ENCODE peak calls at places on chromosome 14, in seven cellular contexts. Z, J, F, O, H, T and M are unnamed samples.

GRCh38 chr14:70181276-70181675 is 7.5 kb downstream of the SLC8A3 start:
- DNase-seq in Z (no peak), J (no peak), F (no peak), O (no peak), H (no peak), T (no peak), M (no peak)

GRCh38 chr14:32559595-32559994 is 230.5 kb downstream of the AKAP6 start:
- DNase-seq in Z (no peak), J (no peak), F (no peak), O (no peak), H (no peak), T (no peak), M (no peak)

GRCh38 chr14:100278702-100279101 is 27.5 kb downstream of the SLC25A29 start:
- DNase-seq in Z (no peak), J (no peak), F (no peak), O (peak; percentile 19), H (no peak), T (peak; percentile 54), M (no peak)

GRCh38 chr14:67831122-67831521 is 11.5 kb downstream of the RAD51B start:
- DNase-seq in Z (no peak), J (no peak), F (no peak), O (no peak), H (no peak), T (no peak), M (no peak)

GRCh38 chr14:46259536-46259935 is 392.0 kb downstream of the RPL10L start:
- DNase-seq in Z (peak; percentile 2), J (peak; percentile 1), F (no peak), O (no peak), H (peak; percentile 10), T (peak; percentile 10), M (no peak)

GRCh38 chr14:90530523-90530922 is 133.7 kb downstream of the CALM1 start:
- DNase-seq in Z (no peak), J (no peak), F (no peak), O (no peak), H (no peak), T (no peak), M (no peak)

GRCh38 chr14:92973265-92973797 is 50.4 kb downstream of the CHGA start:
- DNase-seq in Z (peak; percentile 94), J (peak; percentile 32), F (no peak), O (peak; percentile 50), H (peak; percentile 62), T (peak; percentile 18), M (peak; percentile 69)

GRCh38 chr14:21405097-21405496 is 21.3 kb upstream of the SUPT16H start:
- DNase-seq in Z (no peak), J (no peak), F (no peak), O (no peak), H (no peak), T (no peak), M (no peak)

GRCh38 chr14:97538749-97539388 is 741.7 kb downstream of the VRK1 start:
- DNase-seq in Z (no peak), J (no peak), F (no peak), O (no peak), H (no peak), T (no peak), M (no peak)

GRCh38 chr14:68667313-68667791 is 125.5 kb downstream of the ZFP36L1 start:
- DNase-seq in Z (no peak), J (no peak), F (no peak), O (no peak), H (no peak), T (no peak), M (no peak)

GRCh38 chr14:70189678-70190077 is 927 bp upstream of the SLC8A3 start:
- DNase-seq in Z (peak; percentile 29), J (no peak), F (no peak), O (no peak), H (no peak), T (peak; percentile 19), M (no peak)

GRCh38 chr14:71967709-71968108 is 35.5 kb downstream of the RGS6 start:
- DNase-seq in Z (no peak), J (no peak), F (no peak), O (no peak), H (no peak), T (peak; percentile 42), M (no peak)

GRCh38 chr14:79602742-79603141 is 608.6 kb downstream of the DIO2 start:
- DNase-seq in Z (no peak), J (no peak), F (no peak), O (no peak), H (no peak), T (no peak), M (no peak)

GRCh38 chr14:72607386-72608125 is 286.3 kb downstream of the DPF3 start:
- DNase-seq in Z (no peak), J (no peak), F (peak; percentile 21), O (no peak), H (no peak), T (no peak), M (no peak)

GRCh38 chr14:74211945-74212580 is 27.2 kb upstream of the VSX2 start:
- DNase-seq in Z (no peak), J (no peak), F (no peak), O (no peak), H (no peak), T (no peak), M (no peak)

GRCh38 chr14:103288076-103288766 is 45.8 kb upstream of the EIF5 start:
- DNase-seq in Z (peak; percentile 45), J (no peak), F (no peak), O (no peak), H (no peak), T (no peak), M (no peak)

GRCh38 chr14:36009643-36010042 is 166.9 kb downstream of the PTCSC3 start:
- DNase-seq in Z (no peak), J (no peak), F (no peak), O (no peak), H (no peak), T (no peak), M (no peak)

GRCh38 chr14:105199093-105199492 is 18.0 kb upstream of the NUDT14 start:
- DNase-seq in Z (no peak), J (no peak), F (no peak), O (no peak), H (no peak), T (no peak), M (no peak)

GRCh38 chr14:105198588-105198987 is 17.5 kb upstream of the NUDT14 start:
- DNase-seq in Z (peak; percentile 79), J (no peak), F (no peak), O (no peak), H (no peak), T (no peak), M (no peak)

GRCh38 chr14:105200641-105201040 is 19.5 kb upstream of the NUDT14 start:
- DNase-seq in Z (no peak), J (no peak), F (no peak), O (no peak), H (no peak), T (no peak), M (no peak)

GRCh38 chr14:105201156-105201927 is 20.2 kb upstream of the NUDT14 start:
- DNase-seq in Z (peak; percentile 90), J (no peak), F (no peak), O (no peak), H (no peak), T (no peak), M (no peak)

DNA sequence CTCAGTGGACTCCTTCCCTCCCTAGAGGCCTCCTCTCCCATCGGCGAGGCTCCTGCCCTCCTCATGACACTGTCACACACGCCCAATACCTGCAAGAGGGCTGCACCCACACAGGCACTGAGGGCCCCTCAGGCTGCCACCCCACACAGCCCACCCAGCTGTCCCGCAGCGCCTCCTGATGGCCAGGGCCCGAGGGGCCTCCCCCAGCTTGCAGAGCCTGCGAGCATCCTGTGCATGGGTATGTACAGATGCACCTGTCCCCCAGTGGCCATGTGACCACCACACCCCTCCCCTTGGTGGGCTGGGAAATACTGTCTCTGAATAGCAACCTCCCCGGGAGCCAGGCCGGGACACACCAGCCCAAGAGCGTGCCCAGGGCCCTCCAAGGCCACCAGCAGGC is 19.0 kb upstream of the NUDT14 start:
- DNase-seq in Z (no peak), J (no peak), F (no peak), O (no peak), H (no peak), T (peak; percentile 30), M (no peak)
- H3K4me3 ChIP-seq in Z (no peak overlapping the region), J (no peak overlapping the region), F (no peak overlapping the region), O (no peak overlapping the region), H (no peak overlapping the region), T (no peak overlapping the region), M (no peak overlapping the region)

GRCh38 chr14:94483729-94484275 is 7.8 kb upstream of the SERPINA9 start:
- DNase-seq in Z (no peak), J (no peak), F (no peak), O (no peak), H (no peak), T (no peak), M (no peak)
- H3K4me3 ChIP-seq in Z (no peak overlapping the region), J (no peak overlapping the region), F (no peak overlapping the region), O (no peak overlapping the region), H (no peak overlapping the region), T (no peak overlapping the region), M (no peak overlapping the region)

GRCh38 chr14:77105554-77105953 is 7.5 kb downstream of the CIPC start:
- DNase-seq in Z (no peak), J (no peak), F (no peak), O (no peak), H (no peak), T (no peak), M (no peak)
- H3K4me3 ChIP-seq in Z (no peak overlapping the region), J (no peak overlapping the region), F (no peak overlapping the region), O (no peak overlapping the region), H (no peak overlapping the region), T (no peak overlapping the region), M (no peak overlapping the region)

GRCh38 chr14:101561897-101562490 is 699 bp downstream of the DIO3 start:
- DNase-seq in Z (no peak), J (no peak), F (no peak), O (no peak), H (no peak), T (no peak), M (no peak)

GRCh38 chr14:101559250-101559623 is 2.1 kb upstream of the DIO3 start:
- DNase-seq in Z (no peak), J (no peak), F (no peak), O (no peak), H (no peak), T (no peak), M (no peak)

GRCh38 chr14:101559624-101560533 is 1.4 kb upstream of the DIO3 start:
- DNase-seq in Z (peak; percentile 95), J (no peak), F (no peak), O (no peak), H (peak; percentile 59), T (no peak), M (no peak)

GRCh38 chr14:101561145-101561896 is at the start of gene DIO3:
- DNase-seq in Z (peak; percentile 99), J (peak; percentile 88), F (no peak), O (no peak), H (peak; percentile 93), T (no peak), M (no peak)

GRCh38 chr14:101560534-101561113 is 671 bp upstream of the DIO3 start:
- DNase-seq in Z (peak; percentile 77), J (no peak), F (no peak), O (no peak), H (no peak), T (no peak), M (no peak)
- H3K4me3 ChIP-seq in Z (peak overlapping the region; percentile 30), J (peak overlapping the region; percentile 82), F (no peak overlapping the region), O (no peak overlapping the region), H (no peak overlapping the region), T (no peak overlapping the region), M (peak overlapping the region; percentile 54)

DNA sequence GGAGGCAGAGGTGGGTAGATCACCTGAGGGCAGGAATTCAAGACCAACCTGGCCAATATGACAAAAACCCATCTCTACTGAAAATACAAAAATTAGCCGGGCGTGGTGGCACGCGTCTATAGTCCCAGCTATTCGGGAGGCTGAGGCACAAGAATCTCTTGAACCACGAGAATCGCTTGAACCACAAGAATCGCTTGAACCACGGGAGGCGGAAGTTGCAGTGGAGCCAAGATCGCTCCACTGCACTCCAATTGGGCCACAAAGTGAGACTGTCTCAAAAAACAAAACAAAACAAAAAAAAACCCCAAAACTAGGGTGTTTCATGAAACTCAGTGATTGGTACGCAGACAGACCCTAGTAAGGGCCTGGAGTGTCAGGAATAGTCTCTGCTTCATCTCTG is 6.4 kb upstream of the ARF6 start:
- DNase-seq in Z (no peak), J (no peak), F (no peak), O (no peak), H (no peak), T (peak; percentile 54), M (no peak)
- H3K4me3 ChIP-seq in Z (no peak overlapping the region), J (no peak overlapping the region), F (no peak overlapping the region), O (no peak overlapping the region), H (no peak overlapping the region), T (no peak overlapping the region), M (no peak overlapping the region)